ENCODE peak calls at places on chromosomes 16 and 17, in six cellular contexts. One of them, this sample, is unnamed.

GRCh38 chr16:46620265-46621005 is 744 bp downstream of the SHCBP1 start:
- DNase-seq in RWPE1: no peak
- DNase-seq in cardiac muscle cell: peak
- DNase-seq in HFF-Myc: no peak
- DNase-seq in Peyer's patch: no peak
- DNase-seq in GM23338: no peak
- DNase-seq in this sample: no peak

GRCh38 chr16:67926181-67926742 is 5.4 kb downstream of the CTRL start:
- DNase-seq in HFF-Myc: no peak
- DNase-seq in cardiac muscle cell: no peak
- DNase-seq in Peyer's patch: no peak
- DNase-seq in GM23338: peak
- DNase-seq in RWPE1: peak
- DNase-seq in this sample: no peak

GRCh38 chr17:3667366-3668278 is 756 bp downstream of the TAX1BP3 start:
- DNase-seq in HFF-Myc: peak
- DNase-seq in GM23338: peak
- DNase-seq in Peyer's patch: peak
- DNase-seq in cardiac muscle cell: peak
- DNase-seq in RWPE1: peak
- DNase-seq in this sample: no peak

GRCh38 chr17:13374203-13375143 is 227.3 kb downstream of the HS3ST3A1 start:
- DNase-seq in RWPE1: no peak
- DNase-seq in GM23338: no peak
- DNase-seq in Peyer's patch: no peak
- DNase-seq in cardiac muscle cell: no peak
- DNase-seq in HFF-Myc: no peak
- DNase-seq in this sample: no peak

GRCh38 chr16:12752159-12752558 is 51.5 kb downstream of the CPPED1 start:
- DNase-seq in GM23338: no peak
- DNase-seq in Peyer's patch: no peak
- DNase-seq in RWPE1: no peak
- DNase-seq in HFF-Myc: no peak
- DNase-seq in cardiac muscle cell: no peak
- DNase-seq in this sample: no peak

GRCh38 chr17:50062323-50063243 is 6.7 kb downstream of the ITGA3 start:
- DNase-seq in cardiac muscle cell: peak
- DNase-seq in Peyer's patch: no peak
- DNase-seq in HFF-Myc: no peak
- DNase-seq in RWPE1: peak
- DNase-seq in GM23338: no peak
- DNase-seq in this sample: no peak

GRCh38 chr17:79147791-79148506 is 73.3 kb downstream of the ENGASE start:
- DNase-seq in GM23338: no peak
- DNase-seq in cardiac muscle cell: no peak
- DNase-seq in Peyer's patch: no peak
- DNase-seq in HFF-Myc: no peak
- DNase-seq in RWPE1: no peak
- DNase-seq in this sample: no peak

GRCh38 chr17:51275381-51275780 is 15.0 kb downstream of the UTP18 start:
- DNase-seq in RWPE1: no peak
- DNase-seq in GM23338: no peak
- DNase-seq in Peyer's patch: no peak
- DNase-seq in cardiac muscle cell: peak
- DNase-seq in HFF-Myc: no peak
- DNase-seq in this sample: no peak

GRCh38 chr17:32793841-32794240 is 83.1 kb downstream of the MYO1D start:
- DNase-seq in HFF-Myc: no peak
- DNase-seq in GM23338: no peak
- DNase-seq in RWPE1: no peak
- DNase-seq in Peyer's patch: no peak
- DNase-seq in cardiac muscle cell: no peak
- DNase-seq in this sample: no peak

GRCh38 chr16:72936408-72936807 is 111.5 kb downstream of the ZFHX3 start:
- DNase-seq in GM23338: no peak
- DNase-seq in HFF-Myc: no peak
- DNase-seq in Peyer's patch: no peak
- DNase-seq in cardiac muscle cell: no peak
- DNase-seq in RWPE1: no peak
- DNase-seq in this sample: no peak

GRCh38 chr17:56681561-56682266 is 88.2 kb downstream of the NOG start:
- DNase-seq in Peyer's patch: no peak
- DNase-seq in cardiac muscle cell: peak
- DNase-seq in GM23338: no peak
- DNase-seq in HFF-Myc: peak
- DNase-seq in RWPE1: peak
- DNase-seq in this sample: no peak

GRCh38 chr17:56203430-56203829 is 50.2 kb downstream of the ANKFN1 start:
- DNase-seq in HFF-Myc: no peak
- DNase-seq in Peyer's patch: no peak
- DNase-seq in cardiac muscle cell: no peak
- DNase-seq in GM23338: no peak
- DNase-seq in RWPE1: peak
- DNase-seq in this sample: no peak

GRCh38 chr17:82583720-82584234 is 64.2 kb downstream of the FOXK2 start:
- DNase-seq in HFF-Myc: no peak
- DNase-seq in Peyer's patch: no peak
- DNase-seq in GM23338: no peak
- DNase-seq in RWPE1: no peak
- DNase-seq in cardiac muscle cell: no peak
- DNase-seq in this sample: no peak

GRCh38 chr16:87762620-87763019 is 3.2 kb downstream of the KLHDC4 start:
- DNase-seq in cardiac muscle cell: no peak
- DNase-seq in Peyer's patch: no peak
- DNase-seq in GM23338: no peak
- DNase-seq in RWPE1: peak
- DNase-seq in HFF-Myc: no peak
- DNase-seq in this sample: no peak
- TF ChIP-seq CTCF in cardiac muscle cell: no peak
- TF ChIP-seq CTCF in Peyer's patch: no peak
- TF ChIP-seq CTCF in GM23338: no peak
- TF ChIP-seq CTCF in RWPE1: no peak
- TF ChIP-seq CTCF in HFF-Myc: no peak
- TF ChIP-seq CTCF in this sample: no peak

GRCh38 chr16:29198231-29198630 is 208.3 kb downstream of the NPIPB11 start:
- DNase-seq in RWPE1: no peak
- DNase-seq in cardiac muscle cell: no peak
- DNase-seq in HFF-Myc: no peak
- DNase-seq in GM23338: no peak
- DNase-seq in Peyer's patch: peak
- DNase-seq in this sample: no peak

DNA sequence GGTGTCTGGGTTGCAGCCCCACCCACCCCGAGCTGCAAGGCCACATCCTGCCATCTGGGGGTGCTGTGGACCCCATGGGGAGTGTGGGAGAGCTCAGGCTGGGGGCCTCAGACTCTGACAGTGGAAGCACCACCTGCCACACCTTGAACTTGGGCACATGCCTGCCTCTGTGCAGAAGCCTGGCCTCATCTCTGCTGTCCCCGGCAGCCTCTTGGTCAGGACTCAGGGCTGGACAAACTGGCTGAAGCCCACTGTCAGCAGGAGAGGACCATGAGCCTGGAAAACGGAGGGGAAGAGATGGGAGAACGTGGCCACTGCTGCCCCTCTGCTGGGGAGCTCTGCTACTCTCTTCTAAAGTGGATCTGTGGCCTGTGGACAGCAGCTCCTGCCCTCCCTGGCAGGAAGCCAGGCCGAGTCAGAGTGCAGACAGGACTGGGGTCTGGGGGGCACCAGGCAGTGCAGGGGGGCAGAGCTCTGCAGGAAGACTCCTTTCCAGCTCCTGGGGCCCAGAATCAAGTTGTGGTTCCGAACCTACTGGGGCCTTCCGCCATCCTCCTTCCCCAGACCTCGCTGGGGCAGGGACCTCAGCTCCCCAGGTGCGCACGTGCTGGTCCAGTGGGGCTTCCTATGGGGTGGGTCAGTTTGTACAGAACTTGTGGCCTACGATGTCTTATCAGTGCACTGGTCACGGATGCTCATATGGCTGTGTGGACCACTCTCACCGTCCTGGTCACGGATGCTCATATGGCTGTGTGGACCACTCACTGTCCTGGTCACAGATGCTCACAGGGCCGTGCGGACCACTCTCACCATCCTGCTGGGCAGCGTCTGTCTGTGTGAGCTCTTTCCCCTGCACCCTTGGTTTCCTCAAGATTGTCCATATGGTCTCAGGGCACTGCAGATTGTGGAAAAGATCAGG is 207.7 kb downstream of the LAT start:
- DNase-seq in HFF-Myc: no peak
- DNase-seq in Peyer's patch: no peak
- DNase-seq in RWPE1: no peak
- DNase-seq in cardiac muscle cell: no peak
- DNase-seq in GM23338: no peak
- DNase-seq in this sample: no peak
- TF ChIP-seq CTCF in HFF-Myc: no peak
- TF ChIP-seq CTCF in Peyer's patch: no peak
- TF ChIP-seq CTCF in RWPE1: no peak
- TF ChIP-seq CTCF in cardiac muscle cell: peak
- TF ChIP-seq CTCF in GM23338: peak
- TF ChIP-seq CTCF in this sample: no peak

DNA sequence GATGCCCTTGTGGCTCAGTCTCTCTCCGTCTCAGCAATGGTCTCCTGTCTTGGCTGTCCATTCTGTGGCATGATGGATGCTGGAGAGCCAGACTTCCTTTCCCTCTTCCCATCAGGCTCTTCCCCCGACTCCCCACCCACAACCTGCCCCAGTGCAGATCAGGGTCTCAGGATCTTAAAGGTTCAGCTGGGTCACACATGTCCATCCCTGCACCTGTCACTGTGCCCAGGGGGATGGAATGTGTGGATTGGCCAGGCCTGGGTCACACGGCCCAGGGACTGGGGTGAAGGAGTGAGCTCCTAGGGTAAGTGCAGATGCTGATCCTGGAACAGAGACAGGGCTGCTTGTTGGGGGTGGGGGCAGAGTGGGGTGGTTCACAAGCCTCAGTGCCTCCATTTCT is 23.0 kb downstream of the ADGRG5 start:
- DNase-seq in GM23338: no peak
- DNase-seq in Peyer's patch: no peak
- DNase-seq in cardiac muscle cell: no peak
- DNase-seq in RWPE1: no peak
- DNase-seq in HFF-Myc: no peak
- DNase-seq in this sample: no peak
- TF ChIP-seq CTCF in GM23338: no peak
- TF ChIP-seq CTCF in Peyer's patch: no peak
- TF ChIP-seq CTCF in cardiac muscle cell: no peak
- TF ChIP-seq CTCF in RWPE1: no peak
- TF ChIP-seq CTCF in HFF-Myc: no peak
- TF ChIP-seq CTCF in this sample: no peak

DNA sequence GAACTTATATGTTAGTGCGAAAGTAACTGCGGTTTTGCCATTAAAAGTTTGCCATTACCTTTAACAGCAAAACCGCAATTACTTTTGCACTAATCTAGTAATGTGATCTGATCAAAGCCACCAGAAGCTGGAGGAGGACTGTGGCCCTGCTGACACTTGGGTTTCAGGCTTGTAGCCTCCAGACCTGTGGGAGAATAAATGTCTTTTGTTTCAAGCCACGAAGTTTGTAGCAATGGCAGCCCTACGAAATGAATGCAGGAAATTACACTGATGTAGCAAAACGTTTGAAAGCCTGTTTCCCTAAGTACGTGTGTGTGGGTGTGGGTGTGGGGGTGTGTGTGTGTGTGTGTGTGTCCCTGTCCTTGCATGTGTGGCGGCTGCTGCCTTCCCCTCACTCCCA is 66.6 kb downstream of the WSB1 start:
- DNase-seq in HFF-Myc: no peak
- DNase-seq in Peyer's patch: no peak
- DNase-seq in GM23338: no peak
- DNase-seq in cardiac muscle cell: no peak
- DNase-seq in RWPE1: no peak
- DNase-seq in this sample: no peak
- TF ChIP-seq CTCF in HFF-Myc: no peak
- TF ChIP-seq CTCF in Peyer's patch: no peak
- TF ChIP-seq CTCF in GM23338: no peak
- TF ChIP-seq CTCF in cardiac muscle cell: no peak
- TF ChIP-seq CTCF in RWPE1: no peak
- TF ChIP-seq CTCF in this sample: no peak

DNA sequence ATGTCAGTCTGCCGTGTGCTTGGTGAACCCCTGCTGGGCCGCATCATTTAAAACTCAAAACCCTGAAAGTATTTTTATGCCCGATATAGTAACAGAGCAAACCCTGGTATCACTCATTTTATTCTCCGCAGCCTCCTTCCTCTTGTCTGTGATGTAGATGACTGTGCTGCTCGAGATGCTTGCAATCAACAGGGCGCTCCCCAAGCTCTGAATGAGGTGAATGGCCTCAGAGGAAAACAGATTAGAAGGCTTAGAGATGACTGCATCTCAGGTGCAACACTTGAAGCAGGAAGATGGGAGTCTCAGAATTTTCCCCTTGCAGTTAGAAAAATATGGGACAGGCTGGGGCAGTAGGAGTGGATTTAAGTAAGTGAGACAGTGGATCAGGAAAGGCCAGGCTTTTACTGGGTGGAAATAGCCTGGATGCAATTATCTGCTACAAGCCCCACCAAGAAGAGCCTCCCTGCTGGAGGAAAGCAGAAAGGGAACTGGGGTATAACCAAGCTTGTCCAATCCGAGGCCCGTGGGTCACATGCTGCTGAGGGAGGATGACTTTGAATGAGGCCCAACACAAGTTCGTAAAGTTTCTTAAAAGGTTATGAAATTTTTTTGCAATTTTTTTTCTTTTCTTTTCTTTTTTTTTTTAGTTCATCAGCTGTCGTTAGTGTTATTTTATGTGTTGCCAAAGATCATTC is 166.9 kb downstream of the CDH13 start:
- DNase-seq in Peyer's patch: no peak
- DNase-seq in GM23338: peak
- DNase-seq in cardiac muscle cell: no peak
- DNase-seq in HFF-Myc: no peak
- DNase-seq in RWPE1: no peak
- DNase-seq in this sample: no peak
- TF ChIP-seq CTCF in Peyer's patch: no peak
- TF ChIP-seq CTCF in GM23338: no peak
- TF ChIP-seq CTCF in cardiac muscle cell: no peak
- TF ChIP-seq CTCF in HFF-Myc: no peak
- TF ChIP-seq CTCF in RWPE1: no peak
- TF ChIP-seq CTCF in this sample: no peak

DNA sequence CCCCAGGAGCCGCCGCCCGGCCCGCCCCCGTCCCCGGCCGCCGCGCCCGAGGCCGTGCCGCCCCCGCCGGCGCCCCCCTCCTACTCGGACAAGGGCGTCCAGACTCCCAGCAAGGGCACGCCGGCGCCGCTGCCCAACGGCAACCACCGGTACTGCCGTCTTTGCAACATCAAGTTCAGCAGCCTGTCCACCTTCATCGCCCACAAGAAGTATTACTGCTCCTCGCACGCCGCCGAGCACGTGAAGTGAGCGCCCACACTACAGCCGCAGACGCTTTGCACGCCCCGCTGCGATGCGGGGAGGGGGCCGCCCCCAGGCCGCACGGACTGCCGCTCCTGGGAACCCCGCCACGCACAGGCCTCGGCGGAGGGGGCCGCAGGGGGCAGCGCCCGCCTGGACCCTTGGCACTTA is 35.5 kb upstream of the ZC3H18 start:
- DNase-seq in Peyer's patch: peak
- DNase-seq in GM23338: peak
- DNase-seq in HFF-Myc: no peak
- DNase-seq in RWPE1: peak
- DNase-seq in cardiac muscle cell: peak
- DNase-seq in this sample: peak
- TF ChIP-seq CTCF in Peyer's patch: no peak
- TF ChIP-seq CTCF in GM23338: no peak
- TF ChIP-seq CTCF in HFF-Myc: no peak
- TF ChIP-seq CTCF in RWPE1: peak
- TF ChIP-seq CTCF in cardiac muscle cell: no peak
- TF ChIP-seq CTCF in this sample: no peak